ENCODE peak calls at places on chromosome 5, in nine cellular contexts. Q is nephron progenitor cell, A is OCI-LY7, R is GM23338, N is tibial artery, G is IMR-90, E is Peyer's patch, J is lower lobe of right lung, P is progenitor cell of endocrine pancreas. I is an unnamed sample.

GRCh38 chr5:168807261-168807660 is 228.1 kb upstream of the PANK3 start:
- DNase-seq in Q (no peak), A (no peak), R (no peak), N (no peak), G (no peak), E (no peak), J (no peak), P (no peak), I (no peak)

GRCh38 chr5:87845734-87846133 is 422.9 kb downstream of the TMEM161B start:
- DNase-seq in Q (no peak), A (no peak), R (no peak), N (no peak), G (no peak), E (no peak), J (no peak), P (no peak), I (no peak)

GRCh38 chr5:100623719-100624118 is 88.5 kb downstream of the FAM174A start:
- DNase-seq in Q (no peak), A (peak; percentile 46), R (peak; percentile 27), N (no peak), G (peak; percentile 25), E (no peak), J (no peak), P (no peak), I (no peak)

GRCh38 chr5:1542755-1543154 is 19.0 kb upstream of the LPCAT1 start:
- DNase-seq in Q (no peak), A (no peak), R (no peak), N (peak; percentile 76), G (no peak), E (peak; percentile 38), J (peak; percentile 84), P (no peak), I (no peak)

GRCh38 chr5:139335811-139336210 is 5.8 kb upstream of the PAIP2 start:
- DNase-seq in Q (no peak), A (no peak), R (no peak), N (no peak), G (no peak), E (no peak), J (no peak), P (no peak), I (no peak)

GRCh38 chr5:17114233-17114632 is 103.2 kb upstream of the BASP1 start:
- DNase-seq in Q (no peak), A (no peak), R (no peak), N (no peak), G (no peak), E (no peak), J (no peak), P (no peak), I (no peak)

GRCh38 chr5:15234911-15235310 is 265.1 kb upstream of the FBXL7 start:
- DNase-seq in Q (no peak), A (no peak), R (no peak), N (no peak), G (no peak), E (no peak), J (no peak), P (no peak), I (no peak)

GRCh38 chr5:170885779-170886178 is 24.0 kb downstream of the RANBP17 start:
- DNase-seq in Q (no peak), A (no peak), R (no peak), N (no peak), G (peak; percentile 39), E (no peak), J (no peak), P (no peak), I (no peak)

GRCh38 chr5:151345808-151346478 is 1.4 kb downstream of the SLC36A2 start:
- DNase-seq in Q (no peak), A (no peak), R (no peak), N (no peak), G (peak; percentile 28), E (no peak), J (no peak), P (no peak), I (no peak)

GRCh38 chr5:101012880-101013279 is 109.8 kb upstream of the ST8SIA4 start:
- DNase-seq in Q (no peak), A (peak; percentile 16), R (peak; percentile 24), N (no peak), G (no peak), E (no peak), J (no peak), P (no peak), I (no peak)

GRCh38 chr5:1759378-1759970 is 40.2 kb downstream of the MRPL36 start:
- DNase-seq in Q (no peak), A (no peak), R (no peak), N (no peak), G (no peak), E (no peak), J (peak; percentile 35), P (no peak), I (no peak)

GRCh38 chr5:102290004-102290403 is 6.1 kb downstream of the SLCO4C1 start:
- DNase-seq in Q (no peak), A (no peak), R (no peak), N (no peak), G (no peak), E (no peak), J (no peak), P (no peak), I (no peak)

GRCh38 chr5:43996221-43996620 is 393.0 kb downstream of the FGF10 start:
- DNase-seq in Q (no peak), A (no peak), R (no peak), N (no peak), G (no peak), E (no peak), J (no peak), P (no peak), I (no peak)

GRCh38 chr5:16552666-16553343 is 64.0 kb downstream of the RETREG1 start:
- DNase-seq in Q (peak; percentile 78), A (peak; percentile 71), R (peak; percentile 93), N (peak; percentile 85), G (peak; percentile 55), E (peak; percentile 82), J (peak; percentile 77), P (peak; percentile 46), I (peak; percentile 86)

GRCh38 chr5:135966790-135967189 is 12.0 kb upstream of the LECT2 start:
- DNase-seq in Q (no peak), A (no peak), R (no peak), N (no peak), G (no peak), E (no peak), J (no peak), P (no peak), I (no peak)

GRCh38 chr5:135964670-135965320 is 10.0 kb upstream of the LECT2 start:
- DNase-seq in Q (no peak), A (no peak), R (no peak), N (no peak), G (peak; percentile 44), E (no peak), J (no peak), P (no peak), I (no peak)

GRCh38 chr5:135965504-135965903 is 10.7 kb upstream of the LECT2 start:
- DNase-seq in Q (no peak), A (no peak), R (no peak), N (no peak), G (no peak), E (no peak), J (no peak), P (no peak), I (no peak)

GRCh38 chr5:135966165-135966564 is 11.4 kb upstream of the LECT2 start:
- DNase-seq in Q (no peak), A (no peak), R (no peak), N (no peak), G (no peak), E (no peak), J (no peak), P (no peak), I (no peak)
- TF ChIP-seq CTCF in Q (no peak), A (no peak), R (no peak), N (no peak), G (no peak), E (no peak), J (no peak), P (no peak), I (no peak)

GRCh38 chr5:177592010-177592834 is at the start of gene TMED9:
- DNase-seq in Q (peak; percentile 83), A (peak; percentile 90), R (peak; percentile 97), N (peak; percentile 75), G (peak; percentile 82), E (peak; percentile 93), J (peak; percentile 92), P (peak; percentile 77), I (peak; percentile 88)
- TF ChIP-seq CTCF in Q (no peak), A (no peak), R (no peak), N (peak; percentile 25), G (no peak), E (peak; percentile 39), J (peak; percentile 34), P (no peak), I (no peak)

GRCh38 chr5:10595305-10595677 is 31.4 kb downstream of the ANKRD33B start:
- DNase-seq in Q (no peak), A (no peak), R (no peak), N (no peak), G (peak; percentile 44), E (no peak), J (no peak), P (no peak), I (no peak)

GRCh38 chr5:10593531-10594181 is 29.8 kb downstream of the ANKRD33B start:
- DNase-seq in Q (no peak), A (no peak), R (no peak), N (no peak), G (no peak), E (no peak), J (no peak), P (no peak), I (no peak)

GRCh38 chr5:10595678-10596309 is 31.9 kb downstream of the ANKRD33B start:
- DNase-seq in Q (no peak), A (no peak), R (no peak), N (peak; percentile 51), G (peak; percentile 92), E (no peak), J (no peak), P (no peak), I (no peak)

GRCh38 chr5:10596310-10596703 is 32.4 kb downstream of the ANKRD33B start:
- DNase-seq in Q (no peak), A (no peak), R (no peak), N (no peak), G (no peak), E (no peak), J (no peak), P (no peak), I (no peak)

DNA sequence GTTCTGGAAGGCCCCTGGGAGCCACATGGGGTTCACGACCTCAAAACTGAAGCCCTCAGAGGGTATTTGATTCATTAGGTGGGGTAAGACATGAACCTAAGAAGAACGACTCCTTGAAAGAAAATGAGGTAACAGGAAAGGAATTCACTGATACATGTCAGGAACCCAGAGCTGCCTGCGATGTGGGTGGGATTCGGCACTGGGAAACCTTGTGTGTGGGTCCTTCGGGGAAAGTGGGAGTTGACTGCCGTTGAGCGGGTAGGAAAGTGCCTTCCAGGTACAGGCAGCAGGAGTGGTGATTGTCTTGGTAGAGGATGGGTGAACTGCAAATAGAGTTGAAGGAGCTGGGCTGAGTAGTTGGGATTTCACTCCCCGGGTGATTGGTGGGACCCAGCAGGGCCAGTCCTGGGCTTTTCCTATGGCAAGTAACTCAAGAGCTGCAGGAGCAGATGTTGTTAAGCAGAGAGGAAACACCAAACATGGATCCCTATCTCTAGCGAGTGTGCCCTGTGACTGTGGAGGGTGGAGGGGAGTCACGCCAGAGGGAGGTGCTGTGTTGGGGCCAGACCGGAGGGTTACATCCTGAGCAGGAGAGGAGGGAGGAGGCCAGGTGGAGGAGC is 30.8 kb downstream of the ANKRD33B start:
- DNase-seq in Q (no peak), A (no peak), R (no peak), N (no peak), G (peak; percentile 49), E (no peak), J (no peak), P (no peak), I (no peak)
- TF ChIP-seq CTCF in Q (no peak), A (peak; percentile 29), R (no peak), N (no peak), G (no peak), E (no peak), J (no peak), P (no peak), I (no peak)

GRCh38 chr5:80704221-80704620 is 49.4 kb upstream of the DHFR start:
- DNase-seq in Q (no peak), A (no peak), R (peak; percentile 51), N (no peak), G (no peak), E (no peak), J (no peak), P (no peak), I (no peak)
- TF ChIP-seq CTCF in Q (no peak), A (no peak), R (no peak), N (no peak), G (no peak), E (no peak), J (no peak), P (no peak), I (no peak)

I was measured in glutamatergic neuron.